ENCODE peak calls at places on chromosomes 2 and 18, in four cellular contexts. One of them, this sample, is unnamed.

GRCh38 chr2:137185378-137186078 is 420.2 kb downstream of the THSD7B start:
- DNase-seq in tibial artery: no peak
- DNase-seq in GM12865: no peak
- DNase-seq in fibroblast of mammary gland: peak; percentile 85
- DNase-seq in this sample: no peak

GRCh38 chr2:96353032-96353561 is 17.5 kb downstream of the NCAPH start:
- DNase-seq in fibroblast of mammary gland: peak; percentile 73
- DNase-seq in tibial artery: peak; percentile 85
- DNase-seq in GM12865: no peak
- DNase-seq in this sample: no peak

GRCh38 chr2:228540976-228541375 is 359.5 kb upstream of the SPHKAP start:
- DNase-seq in fibroblast of mammary gland: no peak
- DNase-seq in tibial artery: no peak
- DNase-seq in GM12865: no peak
- DNase-seq in this sample: no peak

GRCh38 chr2:64454316-64455030 is 511 bp downstream of the LGALSL start:
- DNase-seq in fibroblast of mammary gland: peak; percentile 28
- DNase-seq in GM12865: peak; percentile 79
- DNase-seq in tibial artery: peak; percentile 82
- DNase-seq in this sample: peak; percentile 48

GRCh38 chr18:68121308-68121707 is 593.6 kb downstream of the TMX3 start:
- DNase-seq in tibial artery: no peak
- DNase-seq in fibroblast of mammary gland: peak; percentile 1
- DNase-seq in GM12865: no peak
- DNase-seq in this sample: no peak

GRCh38 chr2:26740890-26741302 is 23.2 kb upstream of the SLC35F6 start:
- DNase-seq in GM12865: peak; percentile 52
- DNase-seq in fibroblast of mammary gland: no peak
- DNase-seq in tibial artery: no peak
- DNase-seq in this sample: no peak

GRCh38 chr2:54767921-54768320 is 44.5 kb downstream of the EML6 start:
- DNase-seq in tibial artery: no peak
- DNase-seq in fibroblast of mammary gland: peak; percentile 88
- DNase-seq in GM12865: peak; percentile 18
- DNase-seq in this sample: peak; percentile 77

GRCh38 chr2:16375351-16375750 is 290.3 kb downstream of the CYRIA start:
- DNase-seq in tibial artery: no peak
- DNase-seq in fibroblast of mammary gland: no peak
- DNase-seq in GM12865: no peak
- DNase-seq in this sample: no peak

GRCh38 chr2:224608104-224608503 is 22.9 kb upstream of the CUL3 start:
- DNase-seq in GM12865: no peak
- DNase-seq in tibial artery: no peak
- DNase-seq in fibroblast of mammary gland: no peak
- DNase-seq in this sample: no peak

GRCh38 chr2:33620-34019 is 12.7 kb downstream of the FAM110C start:
- DNase-seq in fibroblast of mammary gland: no peak
- DNase-seq in GM12865: no peak
- DNase-seq in tibial artery: no peak
- DNase-seq in this sample: no peak

GRCh38 chr2:190722061-190722759 is 73.3 kb downstream of the NAB1 start:
- DNase-seq in GM12865: peak; percentile 84
- DNase-seq in tibial artery: no peak
- DNase-seq in fibroblast of mammary gland: no peak
- DNase-seq in this sample: peak; percentile 42

GRCh38 chr2:112626604-112627059 is 19.1 kb upstream of the SLC20A1 start:
- DNase-seq in GM12865: peak; percentile 65
- DNase-seq in tibial artery: peak; percentile 73
- DNase-seq in fibroblast of mammary gland: peak; percentile 78
- DNase-seq in this sample: peak; percentile 79

GRCh38 chr2:28505361-28505760 is 9.5 kb downstream of the PLB1 start:
- DNase-seq in tibial artery: no peak
- DNase-seq in GM12865: no peak
- DNase-seq in fibroblast of mammary gland: no peak
- DNase-seq in this sample: no peak

GRCh38 chr18:49560277-49561126 is 1.4 kb upstream of the LIPG start:
- DNase-seq in fibroblast of mammary gland: peak; percentile 18
- DNase-seq in tibial artery: peak; percentile 58
- DNase-seq in GM12865: no peak
- DNase-seq in this sample: no peak

GRCh38 chr2:24721470-24721869 is 71.7 kb downstream of the PTRHD1 start:
- DNase-seq in tibial artery: peak; percentile 85
- DNase-seq in GM12865: peak; percentile 71
- DNase-seq in fibroblast of mammary gland: peak; percentile 89
- DNase-seq in this sample: peak; percentile 93

GRCh38 chr2:171244970-171245782 is 84.5 kb upstream of the TLK1 start:
- DNase-seq in fibroblast of mammary gland: peak; percentile 83
- DNase-seq in GM12865: no peak
- DNase-seq in tibial artery: no peak
- DNase-seq in this sample: peak; percentile 30

GRCh38 chr2:238601433-238602222 is 174.9 kb downstream of the ASB1 start:
- DNase-seq in fibroblast of mammary gland: peak; percentile 91
- DNase-seq in GM12865: no peak
- DNase-seq in tibial artery: peak; percentile 65
- DNase-seq in this sample: peak; percentile 92

GRCh38 chr2:38590053-38590452 is 12.7 kb downstream of the HNRNPLL start:
- DNase-seq in fibroblast of mammary gland: no peak
- DNase-seq in GM12865: no peak
- DNase-seq in tibial artery: no peak
- DNase-seq in this sample: no peak
- TF ChIP-seq CTCF in fibroblast of mammary gland: peak; percentile 35
- TF ChIP-seq CTCF in GM12865: no peak
- TF ChIP-seq CTCF in tibial artery: no peak
- TF ChIP-seq CTCF in this sample: peak; percentile 28

GRCh38 chr2:20723543-20723942 is 56.6 kb downstream of the GDF7 start:
- DNase-seq in fibroblast of mammary gland: no peak
- DNase-seq in GM12865: no peak
- DNase-seq in tibial artery: no peak
- DNase-seq in this sample: peak; percentile 39

GRCh38 chr2:20724500-20725053 is 57.6 kb downstream of the GDF7 start:
- DNase-seq in GM12865: no peak
- DNase-seq in fibroblast of mammary gland: no peak
- DNase-seq in tibial artery: no peak
- DNase-seq in this sample: no peak

GRCh38 chr2:20728114-20728758 is 61.3 kb downstream of the GDF7 start:
- DNase-seq in GM12865: no peak
- DNase-seq in tibial artery: no peak
- DNase-seq in fibroblast of mammary gland: no peak
- DNase-seq in this sample: peak; percentile 39

GRCh38 chr2:20725782-20726181 is 58.8 kb downstream of the GDF7 start:
- DNase-seq in GM12865: no peak
- DNase-seq in tibial artery: no peak
- DNase-seq in fibroblast of mammary gland: no peak
- DNase-seq in this sample: no peak

DNA sequence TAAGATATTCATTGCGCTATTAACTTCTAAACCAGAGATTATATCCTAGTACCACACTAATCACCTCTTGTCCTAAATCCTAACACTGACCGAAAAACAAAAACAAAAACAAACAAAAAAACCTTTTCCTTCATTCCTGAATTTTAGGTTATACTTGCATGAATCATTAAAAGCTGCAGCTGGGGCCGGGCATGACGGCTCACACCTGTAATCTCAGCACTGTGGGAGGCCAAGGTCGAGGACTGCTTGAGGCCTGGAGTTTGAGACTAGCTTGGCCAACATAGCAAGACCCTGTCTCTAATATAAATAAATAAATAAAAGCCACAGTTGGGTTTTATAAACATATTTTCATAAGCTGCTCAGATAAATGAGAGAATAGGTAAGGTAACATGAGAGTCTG is 60.0 kb downstream of the GDF7 start:
- DNase-seq in tibial artery: no peak
- DNase-seq in fibroblast of mammary gland: no peak
- DNase-seq in GM12865: no peak
- DNase-seq in this sample: no peak
- H3K4me3 ChIP-seq in tibial artery: no peak overlapping the region
- H3K4me3 ChIP-seq in fibroblast of mammary gland: no peak overlapping the region
- H3K4me3 ChIP-seq in GM12865: no peak overlapping the region
- H3K4me3 ChIP-seq in this sample: no peak overlapping the region

GRCh38 chr2:85409719-85410583 is at the start of gene CAPG:
- DNase-seq in fibroblast of mammary gland: no peak
- DNase-seq in tibial artery: no peak
- DNase-seq in GM12865: peak; percentile 77
- DNase-seq in this sample: no peak

GRCh38 chr2:85410584-85411404 is 628 bp upstream of the CAPG start:
- DNase-seq in fibroblast of mammary gland: peak; percentile 42
- DNase-seq in tibial artery: no peak
- DNase-seq in GM12865: no peak
- DNase-seq in this sample: no peak

GRCh38 chr2:85411405-85411748 is 1.2 kb upstream of the CAPG start:
- DNase-seq in fibroblast of mammary gland: no peak
- DNase-seq in tibial artery: no peak
- DNase-seq in GM12865: no peak
- DNase-seq in this sample: no peak

GRCh38 chr2:85414761-85415498 is 3.6 kb upstream of the SH2D6 start:
- DNase-seq in GM12865: no peak
- DNase-seq in tibial artery: no peak
- DNase-seq in fibroblast of mammary gland: no peak
- DNase-seq in this sample: no peak

DNA sequence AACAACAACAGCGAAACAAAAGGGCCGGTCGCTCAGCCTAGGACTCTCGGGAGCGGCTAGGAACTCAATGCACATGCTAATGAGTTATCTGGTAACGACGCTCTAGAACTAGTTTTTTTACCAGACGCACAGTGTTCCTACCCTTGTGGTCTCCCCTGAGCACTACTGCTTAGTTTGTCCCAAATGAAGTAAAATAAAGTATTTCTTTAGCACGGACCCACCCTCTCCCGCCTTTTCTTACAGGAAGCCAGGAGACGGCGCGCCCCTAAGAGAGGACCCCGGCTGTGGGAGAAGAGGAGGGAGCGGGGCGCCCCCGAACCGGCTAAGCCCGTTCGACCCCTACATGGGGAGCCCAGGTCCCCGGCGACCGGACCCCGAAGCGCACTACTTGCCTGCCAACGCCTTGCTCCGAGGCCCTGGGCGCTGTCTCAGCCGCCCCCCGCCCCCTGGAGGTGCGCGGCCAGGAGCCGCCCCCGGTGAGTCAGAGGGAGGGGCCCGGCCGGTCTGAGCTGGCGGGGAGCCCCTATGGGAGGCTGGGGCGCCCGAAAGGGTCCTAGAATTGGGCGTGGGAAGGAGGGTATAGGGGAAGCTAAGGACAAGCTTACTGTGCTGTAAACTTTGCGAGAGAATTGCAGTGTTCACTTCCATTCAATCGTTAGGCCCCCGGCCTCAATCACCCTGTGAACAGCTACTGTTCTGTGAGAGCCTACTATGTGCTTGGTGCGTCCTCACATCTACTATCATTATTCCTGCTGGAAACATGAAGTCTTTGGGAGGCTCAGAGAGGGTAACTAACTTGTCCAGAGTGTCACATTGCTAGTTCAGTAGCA is 3.6 kb upstream of the CAPG start:
- DNase-seq in tibial artery: no peak
- DNase-seq in GM12865: no peak
- DNase-seq in fibroblast of mammary gland: peak; percentile 51
- DNase-seq in this sample: peak; percentile 53
- TF ChIP-seq CTCF in tibial artery: peak; percentile 17
- TF ChIP-seq CTCF in GM12865: no peak
- TF ChIP-seq CTCF in fibroblast of mammary gland: no peak
- TF ChIP-seq CTCF in this sample: no peak

DNA sequence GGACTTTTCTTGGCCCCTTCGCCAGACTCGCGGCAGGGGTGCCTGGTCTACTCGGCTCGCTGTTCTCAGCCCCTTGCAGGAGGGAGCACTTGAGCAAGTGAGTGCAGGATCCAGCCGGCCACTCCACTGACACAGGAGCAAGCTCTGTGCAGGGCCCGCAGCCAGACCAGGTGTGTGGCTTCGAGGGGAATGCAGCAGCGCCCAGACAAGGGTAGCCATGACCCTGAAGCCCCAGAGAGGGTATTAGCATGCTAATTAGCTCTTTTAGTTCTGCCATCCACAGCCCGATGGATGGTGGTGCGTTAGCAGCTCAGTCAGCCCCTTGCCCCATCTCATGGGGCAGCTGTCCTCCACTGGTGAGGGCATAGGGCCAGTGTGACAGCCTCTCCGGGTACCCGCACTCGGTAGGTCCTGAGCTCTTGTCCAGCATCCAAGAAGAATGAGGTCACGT is 103.2 kb upstream of the HS6ST1 start:
- DNase-seq in tibial artery: peak; percentile 62
- DNase-seq in GM12865: no peak
- DNase-seq in fibroblast of mammary gland: no peak
- DNase-seq in this sample: no peak
- H3K4me3 ChIP-seq in tibial artery: no peak overlapping the region
- H3K4me3 ChIP-seq in GM12865: no peak overlapping the region
- H3K4me3 ChIP-seq in fibroblast of mammary gland: no peak overlapping the region
- H3K4me3 ChIP-seq in this sample: no peak overlapping the region

DNA sequence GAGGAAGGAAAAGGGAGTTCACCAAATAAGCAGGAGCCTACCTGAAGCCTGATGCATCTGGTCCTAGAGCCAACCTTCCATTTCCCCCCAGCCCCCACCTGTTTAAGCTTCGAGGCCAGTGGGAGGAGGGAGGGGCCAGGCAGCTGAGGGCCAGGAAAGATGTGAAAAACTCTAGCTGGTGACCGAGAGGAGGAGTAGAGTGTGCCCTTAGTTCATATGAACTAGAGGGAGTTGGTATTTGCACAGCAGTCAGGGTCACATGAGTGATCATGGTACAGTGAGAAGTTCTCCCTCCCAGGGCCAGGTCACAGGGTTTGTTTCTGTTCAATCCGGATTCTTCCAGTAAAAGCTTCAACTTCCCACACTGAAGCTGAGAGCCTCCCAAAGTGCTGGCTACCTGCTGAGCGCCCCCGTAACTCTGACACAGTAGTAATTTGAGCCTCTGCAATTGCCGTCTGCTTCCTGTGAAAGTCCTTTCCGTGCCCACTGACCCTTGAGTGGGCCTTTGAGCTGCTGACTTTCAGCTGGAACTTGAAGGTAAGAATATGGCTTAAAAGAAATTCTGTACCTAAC is at the start of gene SULT1C2:
- DNase-seq in fibroblast of mammary gland: peak; percentile 24
- DNase-seq in GM12865: no peak
- DNase-seq in tibial artery: no peak
- DNase-seq in this sample: no peak
- TF ChIP-seq CTCF in fibroblast of mammary gland: no peak
- TF ChIP-seq CTCF in GM12865: no peak
- TF ChIP-seq CTCF in tibial artery: no peak
- TF ChIP-seq CTCF in this sample: no peak

DNA sequence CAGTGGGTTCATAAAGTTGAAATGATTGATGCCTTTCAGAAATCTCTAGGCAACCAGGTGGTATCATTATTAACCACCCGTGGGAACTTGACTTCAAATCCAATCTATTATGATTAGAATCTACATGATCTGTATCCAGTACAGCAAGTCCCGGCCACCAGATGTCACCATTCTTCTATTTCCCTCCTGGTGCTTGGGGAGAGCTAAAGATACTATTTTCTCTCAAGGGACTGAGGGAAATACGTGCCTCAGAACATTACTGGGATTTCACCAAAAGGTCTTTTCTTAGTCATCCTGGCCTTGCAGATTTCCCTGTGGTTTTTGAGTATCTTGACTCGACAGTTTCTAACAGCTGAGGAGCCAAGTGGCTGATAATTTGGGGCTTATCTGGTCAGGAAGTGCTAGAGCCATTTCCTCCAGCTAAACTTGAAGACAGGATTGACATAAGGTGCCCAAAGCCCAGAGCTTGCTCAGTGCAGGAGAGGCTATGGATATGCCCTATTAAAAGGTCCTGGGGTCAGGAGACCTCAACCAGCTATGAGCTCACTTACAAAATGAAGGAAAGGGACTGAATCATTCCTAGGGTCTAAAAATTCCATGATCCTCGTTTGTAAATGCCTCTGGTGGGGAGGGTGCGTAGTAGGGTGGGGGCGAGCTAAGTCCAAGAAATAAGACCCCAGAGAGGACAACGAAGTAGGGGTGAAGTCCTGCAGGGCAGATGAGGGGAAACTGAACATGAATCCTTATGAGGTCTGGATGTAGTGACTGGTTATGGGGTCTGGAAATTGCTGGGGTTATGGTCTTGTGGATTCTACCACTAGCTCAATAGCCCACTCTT is 135.4 kb upstream of the MGAT5 start:
- DNase-seq in fibroblast of mammary gland: peak; percentile 98
- DNase-seq in GM12865: peak; percentile 95
- DNase-seq in tibial artery: peak; percentile 91
- DNase-seq in this sample: peak; percentile 97
- H3K4me3 ChIP-seq in fibroblast of mammary gland: no peak overlapping the region
- H3K4me3 ChIP-seq in GM12865: peak overlapping the region; percentile 91
- H3K4me3 ChIP-seq in tibial artery: no peak overlapping the region
- H3K4me3 ChIP-seq in this sample: no peak overlapping the region